ENCODE peak calls at places on chromosomes 12 and 14, in ten cellular contexts. I is H9, C is left ventricle myocardium inferior, W is foreskin fibroblast, U is GM13977, Q is MCF 10A, S is WTC11, Y is thoracic aorta, K is CD14-positive monocyte, N is cardiac muscle cell. Z is an unnamed sample.

GRCh38 chr12:49806321-49806813 is 21.8 kb downstream of the NCKAP5L start:
- DNase-seq in I (no peak), C (no peak), W (no peak), U (no peak), Q (no peak), S (no peak), Y (no peak), K (no peak), N (no peak), Z (no peak)

GRCh38 chr12:22018860-22019259 is 27.2 kb upstream of the CMAS start:
- DNase-seq in I (no peak), C (no peak), W (peak; percentile 4), U (no peak), Q (peak; percentile 34), S (no peak), Y (no peak), K (no peak), N (no peak), Z (no peak)

GRCh38 chr14:75519394-75519793 is 2.9 kb upstream of the BATF start:
- DNase-seq in I (no peak), C (no peak), W (no peak), U (no peak), Q (no peak), S (no peak), Y (no peak), K (no peak), N (no peak), Z (no peak)

GRCh38 chr14:72600551-72601330 is 293.2 kb downstream of the DPF3 start:
- DNase-seq in I (no peak), C (no peak), W (no peak), U (no peak), Q (no peak), S (no peak), Y (no peak), K (no peak), N (no peak), Z (no peak)

GRCh38 chr12:31752450-31752849 is 23.6 kb upstream of the AMN1 start:
- DNase-seq in I (no peak), C (no peak), W (no peak), U (no peak), Q (no peak), S (no peak), Y (no peak), K (no peak), N (no peak), Z (no peak)

GRCh38 chr12:44874981-44875416 is 1.1 kb downstream of the NELL2 start:
- DNase-seq in I (peak; percentile 57), C (no peak), W (peak; percentile 23), U (peak; percentile 30), Q (no peak), S (peak; percentile 31), Y (no peak), K (no peak), N (no peak), Z (no peak)

GRCh38 chr12:104686196-104686595 is 229.4 kb downstream of the CHST11 start:
- DNase-seq in I (no peak), C (no peak), W (peak; percentile 49), U (no peak), Q (peak; percentile 30), S (no peak), Y (no peak), K (no peak), N (no peak), Z (no peak)

GRCh38 chr14:91177073-91177796 is 63.4 kb downstream of the DGLUCY start:
- DNase-seq in I (peak; percentile 48), C (no peak), W (peak; percentile 81), U (peak; percentile 73), Q (peak; percentile 80), S (peak; percentile 41), Y (no peak), K (no peak), N (peak; percentile 70), Z (no peak)

GRCh38 chr12:58640314-58640713 is 280.0 kb downstream of the LRIG3 start:
- DNase-seq in I (no peak), C (no peak), W (no peak), U (no peak), Q (no peak), S (no peak), Y (no peak), K (no peak), N (no peak), Z (no peak)

GRCh38 chr12:2503762-2504161 is 291.0 kb upstream of the FKBP4 start:
- DNase-seq in I (no peak), C (peak; percentile 32), W (no peak), U (no peak), Q (no peak), S (no peak), Y (no peak), K (no peak), N (peak; percentile 69), Z (no peak)

GRCh38 chr14:30445852-30446251 is 113.1 kb upstream of the G2E3 start:
- DNase-seq in I (no peak), C (no peak), W (no peak), U (no peak), Q (no peak), S (no peak), Y (no peak), K (no peak), N (no peak), Z (no peak)

GRCh38 chr14:30444451-30444850 is 114.5 kb upstream of the G2E3 start:
- DNase-seq in I (no peak), C (no peak), W (no peak), U (no peak), Q (no peak), S (no peak), Y (no peak), K (no peak), N (no peak), Z (no peak)

GRCh38 chr14:30445394-30445793 is 113.6 kb upstream of the G2E3 start:
- DNase-seq in I (no peak), C (no peak), W (no peak), U (no peak), Q (no peak), S (no peak), Y (no peak), K (no peak), N (no peak), Z (no peak)

GRCh38 chr14:30443368-30444007 is 115.5 kb upstream of the G2E3 start:
- DNase-seq in I (no peak), C (no peak), W (peak; percentile 62), U (peak; percentile 9), Q (peak; percentile 56), S (no peak), Y (no peak), K (no peak), N (peak; percentile 66), Z (no peak)

GRCh38 chr14:30440986-30441385 is 118.0 kb upstream of the G2E3 start:
- DNase-seq in I (no peak), C (no peak), W (peak; percentile 72), U (no peak), Q (no peak), S (no peak), Y (no peak), K (no peak), N (no peak), Z (no peak)
- TF ChIP-seq CTCF in I (no peak), C (no peak), W (no peak), U (no peak), Q (no peak), S (no peak), Y (no peak), K (no peak), N (no peak), Z (no peak)

DNA sequence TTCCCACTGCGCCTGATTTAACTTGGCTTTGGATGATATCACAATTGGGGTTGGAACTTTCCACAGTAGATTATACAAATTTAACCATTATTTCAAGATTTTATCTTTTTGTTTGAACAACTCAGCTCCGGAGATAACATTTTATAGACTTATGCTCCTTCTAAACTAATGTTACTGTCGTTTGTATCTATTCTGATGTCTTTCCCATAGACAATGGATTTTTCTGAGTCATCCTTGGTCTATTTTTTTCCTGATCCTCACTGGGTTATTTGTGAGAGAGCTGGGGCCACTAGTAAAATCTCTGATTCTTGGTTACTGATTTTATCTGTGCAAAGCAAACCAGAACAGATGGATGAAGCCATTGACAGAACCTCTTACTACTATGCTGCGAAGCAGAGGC is 175.1 kb downstream of the SLC38A4 start:
- DNase-seq in I (no peak), C (no peak), W (no peak), U (no peak), Q (no peak), S (no peak), Y (no peak), K (no peak), N (no peak), Z (no peak)
- TF ChIP-seq CTCF in I (no peak), C (no peak), W (no peak), U (no peak), Q (no peak), S (no peak), Y (no peak), K (no peak), N (no peak), Z (no peak)

DNA sequence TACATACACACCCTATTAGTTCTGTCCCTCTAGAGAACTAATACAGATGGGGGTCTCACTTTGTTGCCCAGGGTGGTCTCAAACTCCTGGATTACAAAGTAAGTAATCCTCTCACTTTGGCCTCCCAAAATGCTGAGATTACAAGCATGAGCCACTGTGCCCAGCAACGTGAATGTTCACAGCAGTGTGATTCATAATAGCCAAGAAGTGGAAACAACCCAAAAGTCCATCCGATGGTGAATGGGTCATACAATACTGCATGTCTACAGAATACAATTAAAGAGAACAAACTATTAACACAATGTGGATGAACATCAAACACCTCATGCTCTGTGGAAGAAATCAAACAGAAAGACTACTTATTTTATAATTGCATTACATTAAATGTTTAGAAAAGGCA is 57.3 kb upstream of the SYNE2 start:
- DNase-seq in I (no peak), C (no peak), W (no peak), U (no peak), Q (no peak), S (no peak), Y (no peak), K (no peak), N (no peak), Z (no peak)
- TF ChIP-seq CTCF in I (no peak), C (no peak), W (no peak), U (no peak), Q (no peak), S (no peak), Y (no peak), K (no peak), N (no peak), Z (no peak)

GRCh38 chr12:94813314-94813713 is 163.0 kb upstream of the TMCC3 start:
- DNase-seq in I (no peak), C (no peak), W (no peak), U (no peak), Q (no peak), S (no peak), Y (no peak), K (no peak), N (no peak), Z (no peak)

GRCh38 chr12:94818970-94819369 is 168.6 kb upstream of the TMCC3 start:
- DNase-seq in I (no peak), C (no peak), W (no peak), U (no peak), Q (no peak), S (no peak), Y (no peak), K (no peak), N (no peak), Z (no peak)

GRCh38 chr12:94815450-94815849 is 165.1 kb upstream of the TMCC3 start:
- DNase-seq in I (no peak), C (no peak), W (no peak), U (no peak), Q (no peak), S (no peak), Y (no peak), K (no peak), N (no peak), Z (no peak)

GRCh38 chr12:94817695-94818075 is 167.3 kb upstream of the TMCC3 start:
- DNase-seq in I (no peak), C (no peak), W (no peak), U (no peak), Q (no peak), S (no peak), Y (no peak), K (no peak), N (no peak), Z (no peak)

GRCh38 chr12:94815958-94816357 is 165.6 kb upstream of the TMCC3 start:
- DNase-seq in I (peak; percentile 93), C (no peak), W (no peak), U (no peak), Q (no peak), S (peak; percentile 61), Y (no peak), K (no peak), N (no peak), Z (no peak)
- TF ChIP-seq CTCF in I (no peak), C (no peak), W (no peak), U (no peak), Q (no peak), S (no peak), Y (no peak), K (no peak), N (no peak), Z (no peak)